ENCODE peak calls at places on chromosomes 11 and 22, in ten cellular contexts. R, U, Z, N, L, V, K, B, P and Q are unnamed samples.

GRCh38 chr11:32713496-32713895 is 81.0 kb downstream of the CCDC73 start:
- DNase-seq in Z (no peak), K (no peak), L (no peak), V (no peak), P (no peak), R (no peak), N (no peak), U (no peak), B (no peak), Q (no peak)

GRCh38 chr11:62400760-62401159 is 18.1 kb upstream of the SCGB1A1 start:
- DNase-seq in L (peak; percentile 58), U (peak; percentile 89), R (no peak), V (no peak), N (peak; percentile 67), P (peak; percentile 51), K (no peak), B (peak; percentile 50), Z (peak; percentile 92), Q (peak; percentile 87)

GRCh38 chr11:122601131-122602125 is 54.1 kb upstream of the UBASH3B start:
- DNase-seq in N (no peak), U (no peak), V (no peak), B (no peak), P (no peak), Z (no peak), L (no peak), K (no peak), R (no peak), Q (no peak)

GRCh38 chr11:14290422-14290821 is 68.6 kb downstream of the RRAS2 start:
- DNase-seq in V (no peak), Z (no peak), N (no peak), B (no peak), L (no peak), R (no peak), U (no peak), P (no peak), K (no peak), Q (no peak)

GRCh38 chr11:115362997-115363396 is 141.2 kb downstream of the CADM1 start:
- DNase-seq in K (no peak), B (no peak), P (no peak), N (no peak), U (no peak), R (no peak), L (no peak), Z (no peak), V (no peak), Q (no peak)

GRCh38 chr11:35366798-35367197 is 52.6 kb downstream of the SLC1A2 start:
- DNase-seq in B (no peak), N (no peak), R (no peak), L (no peak), Z (no peak), P (no peak), V (no peak), K (no peak), U (no peak), Q (no peak)

GRCh38 chr11:79400717-79401330 is 40.0 kb downstream of the TENM4 start:
- DNase-seq in K (peak; percentile 40), P (no peak), V (no peak), L (no peak), U (no peak), B (no peak), Z (peak; percentile 51), R (no peak), N (peak; percentile 51), Q (no peak)

GRCh38 chr11:126564588-126564987 is 209.1 kb downstream of the ST3GAL4 start:
- DNase-seq in R (no peak), V (no peak), K (no peak), L (no peak), N (no peak), B (no peak), Z (no peak), P (no peak), U (no peak), Q (no peak)

GRCh38 chr11:69234171-69234570 is 59.8 kb upstream of the MYEOV start:
- DNase-seq in U (no peak), P (no peak), R (no peak), B (peak; percentile 18), N (no peak), L (no peak), V (no peak), Z (no peak), K (no peak), Q (no peak)

GRCh38 chr22:47631571-47632102 is 869.2 kb downstream of the TBC1D22A start:
- DNase-seq in V (no peak), R (no peak), N (no peak), K (no peak), B (no peak), U (no peak), Z (no peak), P (no peak), L (peak; percentile 13), Q (no peak)

GRCh38 chr11:70732493-70733206 is 334.3 kb downstream of the CTTN start:
- DNase-seq in V (no peak), Z (peak; percentile 37), R (no peak), N (peak; percentile 33), U (peak; percentile 34), P (no peak), K (no peak), B (peak; percentile 35), L (no peak), Q (no peak)
- H3K27me3 ChIP-seq in V (no peaks in the 10 kb centered on the region), Z (no peaks in the 10 kb centered on the region), R (no peaks in the 10 kb centered on the region), N (no peaks in the 10 kb centered on the region), U (no peaks in the 10 kb centered on the region), P (no peaks in the 10 kb centered on the region), K (no peaks in the 10 kb centered on the region), B (no peaks in the 10 kb centered on the region), L (no peaks in the 10 kb centered on the region), Q (no peaks in the 10 kb centered on the region)

DNA sequence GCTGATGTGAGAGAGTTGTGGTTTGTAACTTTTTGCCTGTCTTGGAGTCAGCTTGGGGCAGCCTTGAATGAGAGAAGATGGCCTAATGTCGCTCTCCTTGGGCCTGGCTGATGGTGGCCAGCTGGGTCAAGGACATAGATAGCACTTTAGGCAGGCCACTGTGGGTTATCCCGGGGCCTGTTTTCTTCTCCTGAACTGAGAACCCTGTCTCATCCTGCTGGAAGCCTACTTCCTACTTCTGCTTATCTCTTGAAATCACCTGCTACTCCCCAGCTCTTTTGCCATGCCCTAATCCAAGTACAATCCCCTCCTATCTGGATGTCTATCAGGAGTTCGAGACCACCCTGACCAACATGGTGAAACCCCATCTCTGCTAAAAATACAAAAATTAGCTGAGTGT is 49.5 kb downstream of the OSBP2 start:
- DNase-seq in Z (no peak), L (no peak), V (no peak), R (no peak), U (no peak), K (no peak), P (no peak), B (no peak), N (no peak), Q (no peak)
- H3K4me1 ChIP-seq in Z (no peaks in the 10 kb centered on the region), L (no peaks in the 10 kb centered on the region), V (no peaks in the 10 kb centered on the region), R (peaks cover 17% of the 10 kb centered on the region), U (no peaks in the 10 kb centered on the region), K (no peaks in the 10 kb centered on the region), P (no peaks in the 10 kb centered on the region), B (no peaks in the 10 kb centered on the region), N (no peaks in the 10 kb centered on the region), Q (no peaks in the 10 kb centered on the region)

DNA sequence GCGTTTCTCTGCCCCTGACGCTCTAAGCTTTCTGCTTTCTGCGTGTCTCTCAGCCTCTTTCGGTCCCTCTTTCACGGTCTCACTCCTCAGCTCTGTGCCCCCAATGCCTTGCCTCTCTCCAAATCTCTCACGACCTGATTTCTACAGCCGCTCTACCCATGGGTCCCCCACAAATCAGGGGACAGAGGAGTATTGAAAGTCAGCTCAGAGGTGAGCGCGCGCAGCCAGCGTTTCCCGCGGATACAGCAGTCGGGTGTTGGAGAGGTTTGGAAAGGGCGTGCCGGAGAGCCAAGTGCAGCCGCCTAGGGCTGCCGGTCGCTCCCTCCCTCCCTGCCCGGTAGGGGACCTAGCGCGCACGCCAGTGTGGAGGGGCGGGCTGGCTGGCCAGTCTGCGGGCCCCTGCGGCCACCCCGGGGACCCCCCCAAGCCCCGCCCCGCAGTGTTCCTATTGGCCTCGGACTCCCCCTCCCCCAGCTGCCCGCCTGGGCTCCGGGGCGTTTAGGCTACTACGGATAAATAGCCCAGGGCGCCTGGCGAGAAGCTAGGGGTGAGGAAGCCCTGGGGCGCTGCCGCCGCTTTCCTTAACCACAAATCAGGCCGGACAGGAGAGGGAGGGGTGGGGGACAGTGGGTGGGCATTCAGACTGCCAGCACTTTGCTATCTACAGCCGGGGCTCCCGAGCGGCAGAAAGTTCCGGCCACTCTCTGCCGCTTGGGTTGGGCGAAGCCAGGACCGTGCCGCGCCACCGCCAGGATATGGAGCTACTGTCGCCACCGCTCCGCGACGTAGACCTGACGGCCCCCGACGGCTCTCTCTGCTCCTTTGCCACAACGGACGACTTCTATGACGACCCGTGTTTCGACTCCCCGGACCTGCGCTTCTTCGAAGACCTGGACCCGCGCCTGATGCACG is at the start of gene MYOD1:
- DNase-seq in K (no peak), U (peak; percentile 92), R (no peak), V (no peak), N (no peak), L (no peak), P (no peak), B (no peak), Z (no peak), Q (no peak)
- H3K27me3 ChIP-seq in K (peaks cover 18% of the 10 kb centered on the region), U (no peaks in the 10 kb centered on the region), R (peaks cover 72% of the 10 kb centered on the region), V (peaks cover 4% of the 10 kb centered on the region), N (peaks cover 77% of the 10 kb centered on the region), L (peaks cover 82% of the 10 kb centered on the region), P (no peaks in the 10 kb centered on the region), B (peaks cover 5% of the 10 kb centered on the region), Z (no peaks in the 10 kb centered on the region), Q (peaks cover 14% of the 10 kb centered on the region)

GRCh38 chr11:66958232-66958955 is at the start of gene PC:
- DNase-seq in U (peak; percentile 100), L (peak; percentile 100), B (peak; percentile 97), Z (peak; percentile 100), P (peak; percentile 98), R (peak; percentile 100), V (peak; percentile 98), N (peak; percentile 100), K (peak; percentile 100), Q (peak; percentile 100)

GRCh38 chr11:66958956-66959274 is 732 bp upstream of the PC start:
- DNase-seq in N (no peak), V (no peak), L (no peak), K (no peak), R (no peak), B (no peak), P (no peak), U (no peak), Z (no peak), Q (no peak)

GRCh38 chr11:66957971-66958231 is 282 bp downstream of the PC start:
- DNase-seq in L (no peak), P (no peak), V (no peak), N (no peak), B (no peak), K (no peak), U (no peak), Z (no peak), R (no peak), Q (no peak)

GRCh38 chr11:66953431-66953833 is 4.8 kb downstream of the PC start:
- DNase-seq in P (no peak), V (no peak), B (no peak), R (no peak), Z (no peak), N (no peak), L (no peak), U (no peak), K (no peak), Q (no peak)

DNA sequence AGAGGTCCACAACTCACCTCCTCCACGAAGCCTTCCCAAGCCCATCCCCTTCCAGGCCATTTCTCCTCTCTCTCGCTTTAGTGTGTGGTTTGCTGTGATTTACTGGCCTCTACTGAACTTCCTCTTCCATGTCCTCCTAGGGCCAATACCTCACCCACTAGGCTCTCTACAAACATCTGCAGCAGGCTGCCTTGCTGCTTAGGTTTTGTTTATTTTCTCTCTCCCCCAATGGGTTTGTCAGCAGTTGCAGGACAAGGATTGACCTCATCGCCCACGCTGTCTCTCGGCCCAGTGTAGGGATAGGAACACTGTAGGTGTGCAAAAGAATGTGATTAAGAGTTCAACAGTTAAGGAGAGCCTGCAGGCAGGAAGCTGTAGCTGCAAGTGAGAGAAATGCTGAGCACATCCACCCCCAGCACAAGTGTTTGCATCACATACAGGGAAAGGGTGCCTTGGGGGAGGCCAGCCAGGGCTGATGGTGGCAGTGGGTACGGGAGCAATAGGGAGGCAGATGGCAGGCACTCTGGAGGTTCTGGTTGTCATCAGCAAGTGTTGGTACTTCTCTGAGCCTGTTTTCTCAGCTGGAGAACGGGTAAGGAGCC is 1.4 kb downstream of the PC start:
- DNase-seq in V (peak; percentile 16), U (no peak), P (no peak), B (no peak), L (peak; percentile 56), Z (no peak), N (peak; percentile 57), K (peak; percentile 76), R (no peak), Q (no peak)
- H3K4me1 ChIP-seq in V (peaks cover 8% of the 10 kb centered on the region), U (peaks cover 8% of the 10 kb centered on the region), P (peaks cover 7% of the 10 kb centered on the region), B (no peaks in the 10 kb centered on the region), L (peaks cover 11% of the 10 kb centered on the region), Z (no peaks in the 10 kb centered on the region), N (peaks cover 14% of the 10 kb centered on the region), K (peaks cover 63% of the 10 kb centered on the region), R (peaks cover 4% of the 10 kb centered on the region), Q (peaks cover 21% of the 10 kb centered on the region)